ENCODE peak calls at places on chromosomes 4 and X, in ten cellular contexts. I is heart right ventricle; A is fibroblast of pulmonary artery; Z is dorsolateral prefrontal cortex; T is CD4-positive, alpha-beta T cell; V is GM12864; P is cardiac fibroblast; R is left ventricle myocardium inferior; G is astrocyte of the spinal cord; J is GM20000. B is an unnamed sample.

GRCh38 chr4:19486400-19486799 is 765.3 kb upstream of the SLIT2 start:
- DNase-seq in I (no peak), A (no peak), Z (no peak), T (no peak), V (no peak), P (no peak), R (no peak), G (no peak), J (no peak), B (no peak)

GRCh38 chrX:129956145-129956544 is 26.3 kb upstream of the BCORL1 start:
- DNase-seq in I (no peak), A (no peak), Z (no peak), T (no peak), V (no peak), P (no peak), R (no peak), G (no peak), J (no peak), B (no peak)

GRCh38 chrX:44784241-44784640 is 59.6 kb upstream of the DUSP21 start:
- DNase-seq in I (no peak), A (no peak), Z (no peak), T (no peak), V (no peak), P (no peak), R (no peak), G (no peak), J (no peak), B (no peak)

GRCh38 chrX:20459410-20460350 is 193.0 kb upstream of the RPS6KA3 start:
- DNase-seq in I (no peak), A (no peak), Z (no peak), T (no peak), V (no peak), P (no peak), R (no peak), G (no peak), J (no peak), B (no peak)

GRCh38 chrX:148933881-148934280 is 433.5 kb downstream of the AFF2 start:
- DNase-seq in I (no peak), A (no peak), Z (no peak), T (no peak), V (no peak), P (no peak), R (no peak), G (no peak), J (no peak), B (no peak)

GRCh38 chr4:143667461-143667860 is 33.0 kb downstream of the FREM3 start:
- DNase-seq in I (no peak), A (peak), Z (no peak), T (no peak), V (no peak), P (peak), R (no peak), G (peak), J (no peak), B (peak)

GRCh38 chr4:150007512-150007911 is 70.7 kb upstream of the DCLK2 start:
- DNase-seq in I (no peak), A (peak), Z (no peak), T (no peak), V (no peak), P (peak), R (no peak), G (peak), J (no peak), B (no peak)

GRCh38 chr4:5143306-5143861 is 92.1 kb downstream of the STK32B start:
- DNase-seq in I (no peak), A (no peak), Z (no peak), T (no peak), V (no peak), P (no peak), R (no peak), G (no peak), J (no peak), B (no peak)

GRCh38 chr4:78638324-78639172 is 87.0 kb downstream of the ANXA3 start:
- DNase-seq in I (no peak), A (no peak), Z (no peak), T (no peak), V (no peak), P (no peak), R (no peak), G (no peak), J (peak), B (no peak)

GRCh38 chrX:133994576-133994975 is 9.2 kb upstream of the GPC3 start:
- DNase-seq in I (no peak), A (peak), Z (no peak), T (no peak), V (no peak), P (no peak), R (no peak), G (no peak), J (no peak), B (peak)

GRCh38 chr4:173436149-173436579 is 37.2 kb upstream of the SCRG1 start:
- DNase-seq in I (no peak), A (peak), Z (no peak), T (no peak), V (no peak), P (peak), R (no peak), G (peak), J (no peak), B (peak)

GRCh38 chrX:50920132-50920531 is 9.6 kb downstream of the BMP15 start:
- DNase-seq in I (no peak), A (peak), Z (no peak), T (no peak), V (no peak), P (peak), R (no peak), G (peak), J (no peak), B (peak)

GRCh38 chr4:66035701-66036100 is 365.4 kb upstream of the EPHA5 start:
- DNase-seq in I (no peak), A (no peak), Z (no peak), T (no peak), V (no peak), P (no peak), R (no peak), G (no peak), J (no peak), B (no peak)

GRCh38 chr4:172073590-172073989 is 260.4 kb downstream of the GALNTL6 start:
- DNase-seq in I (no peak), A (no peak), Z (no peak), T (no peak), V (no peak), P (no peak), R (no peak), G (no peak), J (no peak), B (no peak)

GRCh38 chr4:163748474-163748873 is 254.0 kb downstream of the TMA16 start:
- DNase-seq in I (no peak), A (no peak), Z (no peak), T (no peak), V (no peak), P (no peak), R (no peak), G (peak), J (no peak), B (no peak)

GRCh38 chr4:142043509-142043908 is 407.1 kb downstream of the IL15 start:
- DNase-seq in I (no peak), A (peak), Z (no peak), T (no peak), V (no peak), P (peak), R (no peak), G (peak), J (no peak), B (peak)

GRCh38 chrX:153157450-153157849 is 21.6 kb upstream of the MAGEA1 start:
- DNase-seq in I (no peak), A (no peak), Z (no peak), T (no peak), V (no peak), P (no peak), R (no peak), G (no peak), J (no peak), B (no peak)

GRCh38 chrX:40333344-40333743 is 235.6 kb upstream of the BCOR start:
- DNase-seq in I (no peak), A (no peak), Z (no peak), T (no peak), V (no peak), P (no peak), R (no peak), G (no peak), J (no peak), B (no peak)

GRCh38 chrX:1093112-1093511 is 119.3 kb downstream of the CRLF2 start:
- DNase-seq in I (no peak), A (no peak), Z (no peak), T (peak), V (no peak), P (no peak), R (no peak), G (no peak), J (no peak), B (no peak)

GRCh38 chr4:128228778-128229457 is 58.7 kb downstream of the PGRMC2 start:
- DNase-seq in I (no peak), A (no peak), Z (no peak), T (no peak), V (no peak), P (peak), R (no peak), G (peak), J (no peak), B (peak)

GRCh38 chrX:150212672-150213480 is 150.2 kb upstream of the MAMLD1 start:
- DNase-seq in I (peak), A (peak), Z (no peak), T (no peak), V (no peak), P (peak), R (peak), G (peak), J (no peak), B (peak)

GRCh38 chrX:130700629-130701028 is 202.4 kb downstream of the ENOX2 start:
- DNase-seq in I (no peak), A (no peak), Z (no peak), T (no peak), V (no peak), P (no peak), R (no peak), G (no peak), J (no peak), B (no peak)

GRCh38 chr4:854356-854755 is 28.4 kb upstream of the CPLX1 start:
- DNase-seq in I (no peak), A (no peak), Z (no peak), T (no peak), V (no peak), P (no peak), R (no peak), G (no peak), J (no peak), B (no peak)

GRCh38 chrX:1448793-1449580 is 3.7 kb downstream of the ASMTL start:
- DNase-seq in I (no peak), A (no peak), Z (peak), T (no peak), V (no peak), P (no peak), R (no peak), G (no peak), J (no peak), B (no peak)

GRCh38 chrX:3317191-3317718 is 29.2 kb downstream of the MXRA5 start:
- DNase-seq in I (no peak), A (no peak), Z (no peak), T (no peak), V (no peak), P (no peak), R (no peak), G (no peak), J (no peak), B (no peak)

GRCh38 chr4:80466618-80467017 is 131.1 kb downstream of the CFAP299 start:
- DNase-seq in I (no peak), A (no peak), Z (no peak), T (no peak), V (no peak), P (no peak), R (no peak), G (no peak), J (no peak), B (no peak)

GRCh38 chr4:119679251-119679650 is 50.6 kb upstream of the PDE5A start:
- DNase-seq in I (no peak), A (no peak), Z (no peak), T (no peak), V (no peak), P (no peak), R (no peak), G (peak), J (no peak), B (no peak)

GRCh38 chr4:80036306-80036705 is 36.7 kb downstream of the ANTXR2 start:
- DNase-seq in I (no peak), A (no peak), Z (no peak), T (no peak), V (no peak), P (no peak), R (no peak), G (no peak), J (no peak), B (no peak)

GRCh38 chr4:26992657-26993361 is 132.2 kb downstream of the STIM2 start:
- DNase-seq in I (no peak), A (peak), Z (peak), T (no peak), V (peak), P (peak), R (no peak), G (peak), J (peak), B (peak)

GRCh38 chrX:9149831-9150230 is 115.9 kb upstream of the FAM9B start:
- DNase-seq in I (no peak), A (peak), Z (no peak), T (no peak), V (no peak), P (peak), R (no peak), G (peak), J (no peak), B (no peak)

GRCh38 chr4:127732623-127733199 is 2.5 kb downstream of the SLC25A31 start:
- DNase-seq in I (no peak), A (peak), Z (no peak), T (no peak), V (peak), P (peak), R (no peak), G (peak), J (peak), B (peak)

DNA sequence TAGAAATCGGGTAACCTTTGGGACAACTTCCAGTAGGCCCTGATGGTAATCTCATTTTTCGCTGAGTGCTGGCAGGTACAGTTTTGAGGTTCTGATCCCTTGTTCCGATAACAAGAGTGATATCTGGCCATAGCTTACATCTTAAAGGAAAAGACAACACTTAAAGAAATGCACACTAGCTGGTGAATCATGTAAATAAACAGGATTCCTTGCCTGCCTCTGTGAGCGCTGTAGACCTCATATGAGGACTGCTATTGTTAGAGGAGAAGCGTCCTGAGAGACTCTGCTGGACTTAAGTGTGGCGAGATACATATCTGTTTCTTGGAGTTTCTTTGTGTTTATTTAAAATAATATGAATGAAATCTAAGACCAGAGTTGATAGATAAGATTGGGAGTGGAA is 149.3 kb upstream of the SLC4A4 start:
- DNase-seq in I (no peak), A (no peak), Z (no peak), T (no peak), V (no peak), P (peak), R (no peak), G (peak), J (no peak), B (peak)
- TF ChIP-seq CTCF in I (no peak), A (no peak), Z (no peak), T (no peak), V (no peak), P (peak), R (no peak), G (no peak), J (no peak), B (no peak)

GRCh38 chrX:138127314-138127713 is 561.4 kb downstream of the ZIC3 start:
- DNase-seq in I (no peak), A (no peak), Z (no peak), T (no peak), V (no peak), P (peak), R (no peak), G (peak), J (no peak), B (no peak)

GRCh38 chrX:138128025-138128671 is 562.2 kb downstream of the ZIC3 start:
- DNase-seq in I (no peak), A (peak), Z (no peak), T (no peak), V (no peak), P (peak), R (no peak), G (peak), J (peak), B (peak)
- TF ChIP-seq CTCF in I (peak), A (peak), Z (peak), T (peak), V (peak), P (peak), R (peak), G (peak), J (no peak), B (peak)

GRCh38 chr4:42965326-42965725 is 72.8 kb downstream of the GRXCR1 start:
- DNase-seq in I (no peak), A (no peak), Z (no peak), T (no peak), V (no peak), P (no peak), R (no peak), G (no peak), J (no peak), B (no peak)
- TF ChIP-seq CTCF in I (peak), A (no peak), Z (peak), T (no peak), V (no peak), P (no peak), R (peak), G (no peak), J (no peak), B (no peak)

GRCh38 chrX:123854329-123854728 is 5.5 kb upstream of the XIAP start:
- DNase-seq in I (no peak), A (no peak), Z (no peak), T (no peak), V (no peak), P (peak), R (no peak), G (peak), J (no peak), B (peak)

GRCh38 chrX:123860983-123861382 is 1.1 kb downstream of the XIAP start:
- DNase-seq in I (no peak), A (peak), Z (no peak), T (no peak), V (no peak), P (peak), R (no peak), G (peak), J (no peak), B (peak)

GRCh38 chrX:123859409-123859827 is 435 bp upstream of the XIAP start:
- DNase-seq in I (peak), A (no peak), Z (peak), T (peak), V (no peak), P (no peak), R (peak), G (no peak), J (no peak), B (no peak)

GRCh38 chrX:123860506-123860840 is 620 bp downstream of the XIAP start:
- DNase-seq in I (no peak), A (no peak), Z (no peak), T (peak), V (no peak), P (peak), R (no peak), G (peak), J (peak), B (peak)

DNA sequence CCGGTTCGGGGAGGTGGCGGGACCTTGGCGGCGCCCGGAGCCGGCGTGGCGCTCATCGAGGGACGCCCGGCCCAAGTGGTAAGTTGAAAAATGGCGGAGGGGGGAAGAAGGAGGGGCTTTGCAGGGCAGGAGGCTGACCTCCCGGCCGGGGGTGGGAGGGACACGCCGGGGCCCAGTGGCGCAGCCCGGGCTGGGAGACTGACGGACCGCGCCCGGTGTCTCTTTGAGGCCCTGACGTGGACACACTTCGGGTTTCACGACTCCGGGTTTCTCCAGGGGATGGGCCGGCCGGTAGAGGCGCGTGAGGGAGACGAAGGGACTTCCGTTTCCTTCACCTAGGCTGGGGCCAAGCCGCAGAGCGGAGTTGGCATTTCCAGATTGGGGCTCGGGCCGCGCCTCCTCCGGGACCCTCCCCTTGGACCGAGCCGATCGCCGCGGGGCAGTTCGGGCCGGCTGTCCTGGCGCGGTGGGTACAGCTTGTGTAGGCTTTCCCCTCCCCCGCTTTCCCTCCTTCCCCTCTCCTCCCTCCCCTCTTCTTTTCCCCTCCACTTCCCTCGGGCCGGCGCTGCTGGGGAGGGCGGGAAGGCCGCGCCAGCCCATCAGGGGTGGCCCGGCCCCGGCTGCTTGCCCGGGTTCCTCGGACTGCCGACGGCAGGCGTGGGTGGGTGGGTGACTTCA is at the start of gene XIAP:
- DNase-seq in I (peak), A (peak), Z (peak), T (peak), V (peak), P (peak), R (peak), G (peak), J (peak), B (peak)
- TF ChIP-seq CTCF in I (no peak), A (no peak), Z (no peak), T (no peak), V (no peak), P (no peak), R (no peak), G (no peak), J (no peak), B (no peak)

B was measured in fibroblast of the aortic adventitia.